ENCODE peak calls at places on chromosome 3, in seven cellular contexts. One of them, this sample, is unnamed.

GRCh38 chr3:129836381-129837056 is 57.0 kb downstream of the TMCC1 start:
- DNase-seq in ELR: peak
- DNase-seq in Jurkat, Clone E6-1: no peak
- DNase-seq in endothelial cell: no peak
- DNase-seq in activated naive CD4-positive, alpha-beta T cell treated with Interleukin-2 at 50 U/mL for 16 hours: no peak
- DNase-seq in stimulated activated naive B cell treated with anti-CD40 and anti-IgM and Interleukin-4, amounts not matched to agents 10 μg/mL and 1 μg/mL and 100 μg/mL, for 72 hours: no peak
- DNase-seq in NCI-H510A: no peak
- DNase-seq in this sample: no peak

GRCh38 chr3:79994397-79994796 is 226.6 kb upstream of the ROBO1 start:
- DNase-seq in ELR: no peak
- DNase-seq in Jurkat, Clone E6-1: no peak
- DNase-seq in endothelial cell: no peak
- DNase-seq in activated naive CD4-positive, alpha-beta T cell treated with Interleukin-2 at 50 U/mL for 16 hours: no peak
- DNase-seq in stimulated activated naive B cell treated with anti-CD40 and anti-IgM and Interleukin-4, amounts not matched to agents 10 μg/mL and 1 μg/mL and 100 μg/mL, for 72 hours: no peak
- DNase-seq in NCI-H510A: no peak
- DNase-seq in this sample: no peak

GRCh38 chr3:99499235-99499798 is 139.1 kb upstream of the COL8A1 start:
- DNase-seq in ELR: peak
- DNase-seq in Jurkat, Clone E6-1: peak
- DNase-seq in endothelial cell: peak
- DNase-seq in activated naive CD4-positive, alpha-beta T cell treated with Interleukin-2 at 50 U/mL for 16 hours: no peak
- DNase-seq in stimulated activated naive B cell treated with anti-CD40 and anti-IgM and Interleukin-4, amounts not matched to agents 10 μg/mL and 1 μg/mL and 100 μg/mL, for 72 hours: no peak
- DNase-seq in NCI-H510A: no peak
- DNase-seq in this sample: peak

GRCh38 chr3:141373768-141374526 is 5.6 kb downstream of the ZBTB38 start:
- DNase-seq in ELR: peak
- DNase-seq in Jurkat, Clone E6-1: no peak
- DNase-seq in endothelial cell: no peak
- DNase-seq in activated naive CD4-positive, alpha-beta T cell treated with Interleukin-2 at 50 U/mL for 16 hours: no peak
- DNase-seq in stimulated activated naive B cell treated with anti-CD40 and anti-IgM and Interleukin-4, amounts not matched to agents 10 μg/mL and 1 μg/mL and 100 μg/mL, for 72 hours: no peak
- DNase-seq in NCI-H510A: no peak
- DNase-seq in this sample: peak

GRCh38 chr3:65927576-65927975 is 111.1 kb downstream of the MAGI1 start:
- DNase-seq in ELR: peak
- DNase-seq in Jurkat, Clone E6-1: no peak
- DNase-seq in endothelial cell: no peak
- DNase-seq in activated naive CD4-positive, alpha-beta T cell treated with Interleukin-2 at 50 U/mL for 16 hours: no peak
- DNase-seq in stimulated activated naive B cell treated with anti-CD40 and anti-IgM and Interleukin-4, amounts not matched to agents 10 μg/mL and 1 μg/mL and 100 μg/mL, for 72 hours: no peak
- DNase-seq in NCI-H510A: peak
- DNase-seq in this sample: peak

GRCh38 chr3:32945136-32945535 is 6.3 kb upstream of the CCR4 start:
- DNase-seq in ELR: peak
- DNase-seq in Jurkat, Clone E6-1: no peak
- DNase-seq in endothelial cell: no peak
- DNase-seq in activated naive CD4-positive, alpha-beta T cell treated with Interleukin-2 at 50 U/mL for 16 hours: no peak
- DNase-seq in stimulated activated naive B cell treated with anti-CD40 and anti-IgM and Interleukin-4, amounts not matched to agents 10 μg/mL and 1 μg/mL and 100 μg/mL, for 72 hours: no peak
- DNase-seq in NCI-H510A: no peak
- DNase-seq in this sample: peak

GRCh38 chr3:151943539-151943938 is 70.1 kb downstream of the SUCNR1 start:
- DNase-seq in ELR: no peak
- DNase-seq in Jurkat, Clone E6-1: no peak
- DNase-seq in endothelial cell: no peak
- DNase-seq in activated naive CD4-positive, alpha-beta T cell treated with Interleukin-2 at 50 U/mL for 16 hours: no peak
- DNase-seq in stimulated activated naive B cell treated with anti-CD40 and anti-IgM and Interleukin-4, amounts not matched to agents 10 μg/mL and 1 μg/mL and 100 μg/mL, for 72 hours: no peak
- DNase-seq in NCI-H510A: no peak
- DNase-seq in this sample: no peak

GRCh38 chr3:193544289-193544688 is 10.4 kb downstream of the ATP13A4 start:
- DNase-seq in ELR: no peak
- DNase-seq in Jurkat, Clone E6-1: no peak
- DNase-seq in endothelial cell: no peak
- DNase-seq in activated naive CD4-positive, alpha-beta T cell treated with Interleukin-2 at 50 U/mL for 16 hours: no peak
- DNase-seq in stimulated activated naive B cell treated with anti-CD40 and anti-IgM and Interleukin-4, amounts not matched to agents 10 μg/mL and 1 μg/mL and 100 μg/mL, for 72 hours: no peak
- DNase-seq in NCI-H510A: no peak
- DNase-seq in this sample: no peak

GRCh38 chr3:185656321-185656840 is 70.3 kb downstream of the SENP2 start:
- DNase-seq in ELR: peak
- DNase-seq in Jurkat, Clone E6-1: no peak
- DNase-seq in endothelial cell: no peak
- DNase-seq in activated naive CD4-positive, alpha-beta T cell treated with Interleukin-2 at 50 U/mL for 16 hours: no peak
- DNase-seq in stimulated activated naive B cell treated with anti-CD40 and anti-IgM and Interleukin-4, amounts not matched to agents 10 μg/mL and 1 μg/mL and 100 μg/mL, for 72 hours: no peak
- DNase-seq in NCI-H510A: no peak
- DNase-seq in this sample: peak

GRCh38 chr3:119293761-119294401 is at the start of gene ARHGAP31:
- DNase-seq in ELR: peak
- DNase-seq in Jurkat, Clone E6-1: peak
- DNase-seq in endothelial cell: peak
- DNase-seq in activated naive CD4-positive, alpha-beta T cell treated with Interleukin-2 at 50 U/mL for 16 hours: peak
- DNase-seq in stimulated activated naive B cell treated with anti-CD40 and anti-IgM and Interleukin-4, amounts not matched to agents 10 μg/mL and 1 μg/mL and 100 μg/mL, for 72 hours: peak
- DNase-seq in NCI-H510A: no peak
- DNase-seq in this sample: peak

GRCh38 chr3:172370434-172370833 is 77.8 kb downstream of the GHSR start:
- DNase-seq in ELR: no peak
- DNase-seq in Jurkat, Clone E6-1: no peak
- DNase-seq in endothelial cell: no peak
- DNase-seq in activated naive CD4-positive, alpha-beta T cell treated with Interleukin-2 at 50 U/mL for 16 hours: no peak
- DNase-seq in stimulated activated naive B cell treated with anti-CD40 and anti-IgM and Interleukin-4, amounts not matched to agents 10 μg/mL and 1 μg/mL and 100 μg/mL, for 72 hours: no peak
- DNase-seq in NCI-H510A: no peak
- DNase-seq in this sample: no peak

GRCh38 chr3:11913316-11913715 is 66.6 kb upstream of the TAMM41 start:
- DNase-seq in ELR: no peak
- DNase-seq in Jurkat, Clone E6-1: no peak
- DNase-seq in endothelial cell: no peak
- DNase-seq in activated naive CD4-positive, alpha-beta T cell treated with Interleukin-2 at 50 U/mL for 16 hours: no peak
- DNase-seq in stimulated activated naive B cell treated with anti-CD40 and anti-IgM and Interleukin-4, amounts not matched to agents 10 μg/mL and 1 μg/mL and 100 μg/mL, for 72 hours: no peak
- DNase-seq in NCI-H510A: no peak
- DNase-seq in this sample: no peak

GRCh38 chr3:172140499-172141391 is 101.4 kb downstream of the FNDC3B start:
- DNase-seq in ELR: peak
- DNase-seq in Jurkat, Clone E6-1: no peak
- DNase-seq in endothelial cell: no peak
- DNase-seq in activated naive CD4-positive, alpha-beta T cell treated with Interleukin-2 at 50 U/mL for 16 hours: no peak
- DNase-seq in stimulated activated naive B cell treated with anti-CD40 and anti-IgM and Interleukin-4, amounts not matched to agents 10 μg/mL and 1 μg/mL and 100 μg/mL, for 72 hours: no peak
- DNase-seq in NCI-H510A: no peak
- DNase-seq in this sample: peak

GRCh38 chr3:44772099-44772442 is 10.5 kb downstream of the KIF15 start:
- DNase-seq in ELR: no peak
- DNase-seq in Jurkat, Clone E6-1: no peak
- DNase-seq in endothelial cell: no peak
- DNase-seq in activated naive CD4-positive, alpha-beta T cell treated with Interleukin-2 at 50 U/mL for 16 hours: no peak
- DNase-seq in stimulated activated naive B cell treated with anti-CD40 and anti-IgM and Interleukin-4, amounts not matched to agents 10 μg/mL and 1 μg/mL and 100 μg/mL, for 72 hours: no peak
- DNase-seq in NCI-H510A: no peak
- DNase-seq in this sample: no peak

GRCh38 chr3:80994767-80995166 is 766.7 kb downstream of the GBE1 start:
- DNase-seq in ELR: no peak
- DNase-seq in Jurkat, Clone E6-1: no peak
- DNase-seq in endothelial cell: no peak
- DNase-seq in activated naive CD4-positive, alpha-beta T cell treated with Interleukin-2 at 50 U/mL for 16 hours: no peak
- DNase-seq in stimulated activated naive B cell treated with anti-CD40 and anti-IgM and Interleukin-4, amounts not matched to agents 10 μg/mL and 1 μg/mL and 100 μg/mL, for 72 hours: no peak
- DNase-seq in NCI-H510A: no peak
- DNase-seq in this sample: no peak

GRCh38 chr3:171971919-171972526 is 67.4 kb upstream of the FNDC3B start:
- DNase-seq in ELR: no peak
- DNase-seq in Jurkat, Clone E6-1: no peak
- DNase-seq in endothelial cell: no peak
- DNase-seq in activated naive CD4-positive, alpha-beta T cell treated with Interleukin-2 at 50 U/mL for 16 hours: no peak
- DNase-seq in stimulated activated naive B cell treated with anti-CD40 and anti-IgM and Interleukin-4, amounts not matched to agents 10 μg/mL and 1 μg/mL and 100 μg/mL, for 72 hours: no peak
- DNase-seq in NCI-H510A: no peak
- DNase-seq in this sample: peak

GRCh38 chr3:5389057-5389456 is 201.6 kb downstream of the EDEM1 start:
- DNase-seq in ELR: no peak
- DNase-seq in Jurkat, Clone E6-1: no peak
- DNase-seq in endothelial cell: no peak
- DNase-seq in activated naive CD4-positive, alpha-beta T cell treated with Interleukin-2 at 50 U/mL for 16 hours: no peak
- DNase-seq in stimulated activated naive B cell treated with anti-CD40 and anti-IgM and Interleukin-4, amounts not matched to agents 10 μg/mL and 1 μg/mL and 100 μg/mL, for 72 hours: no peak
- DNase-seq in NCI-H510A: no peak
- DNase-seq in this sample: no peak

GRCh38 chr3:16350041-16350952 is 85.3 kb downstream of the OXNAD1 start:
- DNase-seq in ELR: peak
- DNase-seq in Jurkat, Clone E6-1: no peak
- DNase-seq in endothelial cell: no peak
- DNase-seq in activated naive CD4-positive, alpha-beta T cell treated with Interleukin-2 at 50 U/mL for 16 hours: no peak
- DNase-seq in stimulated activated naive B cell treated with anti-CD40 and anti-IgM and Interleukin-4, amounts not matched to agents 10 μg/mL and 1 μg/mL and 100 μg/mL, for 72 hours: no peak
- DNase-seq in NCI-H510A: no peak
- DNase-seq in this sample: peak

This sample was measured in fibroblast of mammary gland.